ENCODE peak calls at places on chromosome 21, in four cellular contexts. B is right cardiac atrium; X is stimulated activated CD8-positive, alpha-beta memory T cell treated with anti-CD3 and anti-CD28 coated beads, Interleukin-4, amount 100 ng/mL, for 24 hours; K is H4. Z is an unnamed sample.

GRCh38 chr21:46674430-46675007 is 39.0 kb downstream of the PRMT2 start:
- DNase-seq in B (no peak), X (no peak), K (no peak), Z (no peak)

GRCh38 chr21:36125513-36126121 is 9.3 kb upstream of the CBR3 start:
- DNase-seq in X (peak), K (peak), B (peak), Z (no peak)

GRCh38 chr21:37087188-37087587 is 14.1 kb downstream of the TTC3 start:
- DNase-seq in X (no peak), B (no peak), K (peak), Z (no peak)

GRCh38 chr21:44370771-44371410 is 17.5 kb downstream of the TRPM2 start:
- DNase-seq in X (no peak), B (no peak), K (no peak), Z (no peak)

GRCh38 chr21:43754948-43755781 is 20.9 kb downstream of the CSTB start:
- DNase-seq in B (peak), K (no peak), X (no peak), Z (no peak)

GRCh38 chr21:32641715-32642698 is 29.8 kb upstream of the CFAP298 start:
- DNase-seq in K (no peak), X (no peak), B (no peak), Z (no peak)

GRCh38 chr21:42558846-42559245 is 45.2 kb downstream of the SLC37A1 start:
- DNase-seq in K (no peak), B (no peak), X (no peak), Z (no peak)

GRCh38 chr21:43659136-43660000 is at the start of the genes HSF2BP and RRP1B:
- DNase-seq in B (peak), X (peak), K (peak), Z (peak)

GRCh38 chr21:42161957-42162681 is 56.8 kb upstream of the ABCG1 start:
- DNase-seq in K (no peak), X (no peak), B (no peak), Z (no peak)

GRCh38 chr21:35102488-35103407 is 53.6 kb upstream of the RUNX1 start:
- DNase-seq in X (peak), B (peak), K (no peak), Z (no peak)

GRCh38 chr21:41361786-41362604 is at the start of gene MX2:
- DNase-seq in K (peak), X (peak), B (peak), Z (no peak)

GRCh38 chr21:16002872-16003466 is 273.2 kb downstream of the USP25 start:
- DNase-seq in B (no peak), X (no peak), K (no peak), Z (no peak)